ENCODE peak calls at places on chromosomes 16 and 17, in six cellular contexts. T, U, Y, B, W and R are unnamed samples.

GRCh38 chr16:85983606-85984005 is 84.6 kb downstream of the IRF8 start:
- DNase-seq in T (no peak), U (no peak), Y (no peak), B (no peak), W (no peak), R (no peak)

GRCh38 chr16:51402785-51403184 is 251.7 kb upstream of the SALL1 start:
- DNase-seq in T (no peak), U (no peak), Y (no peak), B (no peak), W (no peak), R (no peak)

GRCh38 chr17:81735181-81736102 is 23.4 kb downstream of the SLC25A10 start:
- DNase-seq in T (no peak), U (peak; percentile 40), Y (peak; percentile 81), B (no peak), W (peak; percentile 32), R (no peak)

GRCh38 chr16:57941016-57941656 is 29.8 kb downstream of the CNGB1 start:
- DNase-seq in T (no peak), U (peak; percentile 17), Y (no peak), B (peak; percentile 34), W (no peak), R (no peak)

GRCh38 chr17:74949455-74950115 is 13.9 kb downstream of the OTOP3 start:
- DNase-seq in T (no peak), U (no peak), Y (no peak), B (no peak), W (no peak), R (no peak)

GRCh38 chr16:54284931-54285413 is 1.6 kb downstream of the IRX3 start:
- DNase-seq in T (no peak), U (peak; percentile 20), Y (peak; percentile 22), B (no peak), W (no peak), R (no peak)

GRCh38 chr16:75175074-75175473 is 26.8 kb downstream of the ZFP1 start:
- DNase-seq in T (no peak), U (no peak), Y (no peak), B (no peak), W (no peak), R (no peak)

GRCh38 chr16:58021661-58022551 is 3.6 kb upstream of the MMP15 start:
- DNase-seq in T (no peak), U (peak; percentile 80), Y (no peak), B (no peak), W (no peak), R (no peak)

GRCh38 chr17:8391711-8392110 is 5.9 kb downstream of the RNF222 start:
- DNase-seq in T (no peak), U (no peak), Y (no peak), B (no peak), W (no peak), R (no peak)

GRCh38 chr16:30184430-30185140 is 1.2 kb downstream of the CORO1A start:
- DNase-seq in T (no peak), U (no peak), Y (no peak), B (no peak), W (peak; percentile 60), R (peak; percentile 7)

GRCh38 chr17:77160032-77160876 is 19.5 kb downstream of the SEC14L1 start:
- DNase-seq in T (no peak), U (no peak), Y (no peak), B (no peak), W (no peak), R (no peak)

GRCh38 chr16:69108905-69109252 is 3.4 kb downstream of the HAS3 start:
- DNase-seq in T (no peak), U (no peak), Y (no peak), B (no peak), W (no peak), R (no peak)

GRCh38 chr16:537415-538335 is 10.2 kb downstream of the CAPN15 start:
- DNase-seq in T (no peak), U (no peak), Y (no peak), B (no peak), W (no peak), R (no peak)

GRCh38 chr17:42276359-42276608 is at the start of gene STAT5B:
- DNase-seq in T (peak; percentile 45), U (peak; percentile 69), Y (peak; percentile 97), B (no peak), W (peak; percentile 72), R (peak; percentile 22)

GRCh38 chr17:40316571-40317344 is 7.8 kb downstream of the RARA start:
- DNase-seq in T (no peak), U (peak; percentile 79), Y (peak; percentile 57), B (peak; percentile 23), W (no peak), R (no peak)

GRCh38 chr16:14110728-14111251 is 39.7 kb downstream of the MRTFB start:
- DNase-seq in T (no peak), U (no peak), Y (no peak), B (no peak), W (no peak), R (no peak)

GRCh38 chr16:48408688-48409087 is 23.5 kb upstream of the SIAH1 start:
- DNase-seq in T (no peak), U (peak; percentile 29), Y (no peak), B (no peak), W (no peak), R (no peak)

GRCh38 chr16:23377071-23377931 is 75.2 kb downstream of the SCNN1B start:
- DNase-seq in T (no peak), U (no peak), Y (no peak), B (no peak), W (no peak), R (no peak)

GRCh38 chr17:51673066-51673465 is 412.7 kb downstream of the UTP18 start:
- DNase-seq in T (no peak), U (no peak), Y (no peak), B (no peak), W (no peak), R (no peak)

GRCh38 chr16:67842509-67843342 is 606 bp downstream of the THAP11 start:
- DNase-seq in T (peak; percentile 42), U (no peak), Y (peak; percentile 72), B (no peak), W (peak; percentile 65), R (peak; percentile 48)

GRCh38 chr16:88341551-88342290 is 41.0 kb upstream of the ZNF469 start:
- DNase-seq in T (no peak), U (no peak), Y (no peak), B (no peak), W (no peak), R (no peak)

GRCh38 chr16:17031484-17032268 is 439.1 kb downstream of the XYLT1 start:
- DNase-seq in T (no peak), U (no peak), Y (no peak), B (no peak), W (no peak), R (no peak)